ENCODE peak calls at places on chromosomes 13 and 19, in seven cellular contexts. Y, G, V, I, A, R and X are unnamed samples.

GRCh38 chr13:40985596-40986327 is 33.4 kb downstream of the ELF1 start:
- DNase-seq in G (no peak), Y (no peak), R (no peak), V (no peak), A (no peak), I (no peak), X (no peak)

GRCh38 chr13:106566682-106567420 is 1.1 kb downstream of the ARGLU1 start:
- DNase-seq in I (peak), G (no peak), Y (peak), R (peak), A (peak), V (no peak), X (peak)

GRCh38 chr13:20359335-20359734 is 127.2 kb upstream of the GJB6 start:
- DNase-seq in V (no peak), G (no peak), I (peak), R (peak), A (no peak), Y (peak), X (no peak)

GRCh38 chr19:4033028-4033956 is 25.8 kb downstream of the PIAS4 start:
- DNase-seq in G (no peak), V (no peak), A (no peak), Y (no peak), I (no peak), R (no peak), X (no peak)

GRCh38 chr19:54881884-54882283 is 7.8 kb downstream of the FCAR start:
- DNase-seq in V (no peak), R (no peak), I (no peak), Y (no peak), A (no peak), G (no peak), X (no peak)

GRCh38 chr13:35736876-35737275 is 260.4 kb upstream of the MAB21L1 start:
- DNase-seq in Y (no peak), R (peak), I (no peak), V (no peak), G (no peak), A (no peak), X (no peak)

GRCh38 chr13:52677823-52678222 is 25.2 kb downstream of the SUGT1 start:
- DNase-seq in R (no peak), I (no peak), V (no peak), Y (no peak), A (peak), G (no peak), X (no peak)

GRCh38 chr19:21603431-21604153 is 98.2 kb downstream of the ZNF429 start:
- DNase-seq in A (peak), I (no peak), G (no peak), Y (no peak), V (no peak), R (peak), X (no peak)

GRCh38 chr19:31214086-31214485 is 135.2 kb downstream of the TSHZ3 start:
- DNase-seq in R (peak), A (peak), G (no peak), V (no peak), I (peak), Y (peak), X (no peak)

GRCh38 chr19:44890366-44891015 is 563 bp upstream of the TOMM40 start:
- DNase-seq in V (peak), A (peak), I (peak), Y (peak), R (peak), G (peak), X (peak)

GRCh38 chr19:10271543-10272086 is 695 bp downstream of the ICAM1 start:
- DNase-seq in Y (peak), R (peak), V (no peak), G (no peak), I (peak), A (no peak), X (no peak)

GRCh38 chr19:56137405-56137804 is 3.7 kb upstream of the ZNF444 start:
- DNase-seq in Y (no peak), V (no peak), I (no peak), R (no peak), G (no peak), A (no peak), X (no peak)

GRCh38 chr13:35349673-35350278 is 126.7 kb downstream of the MAB21L1 start:
- DNase-seq in Y (no peak), V (no peak), A (peak), I (no peak), G (no peak), R (peak), X (no peak)

GRCh38 chr13:78022164-78022877 is 103.7 kb upstream of the EDNRB start:
- DNase-seq in Y (peak), R (peak), A (peak), V (no peak), G (no peak), I (peak), X (no peak)

GRCh38 chr19:54127688-54128440 is 9.7 kb upstream of the CNOT3 start:
- DNase-seq in R (no peak), A (no peak), Y (no peak), I (no peak), V (no peak), G (no peak), X (no peak)

GRCh38 chr19:45630463-45630862 is 8.7 kb downstream of the EML2 start:
- DNase-seq in A (peak), R (peak), V (no peak), Y (peak), G (no peak), I (peak), X (no peak)

GRCh38 chr19:19997656-19998268 is 41.5 kb downstream of the ZNF682 start:
- DNase-seq in V (peak), A (peak), R (peak), Y (no peak), I (no peak), G (no peak), X (peak)

GRCh38 chr13:40261947-40262346 is 404.5 kb downstream of the FOXO1 start:
- DNase-seq in I (no peak), V (no peak), A (no peak), R (no peak), G (no peak), Y (no peak), X (no peak)

GRCh38 chr19:16903347-16903746 is 14.5 kb downstream of the F2RL3 start:
- DNase-seq in G (no peak), A (no peak), Y (no peak), V (no peak), I (no peak), R (no peak), X (no peak)

GRCh38 chr19:48991823-48992570 is 1.1 kb downstream of the GYS1 start:
- DNase-seq in A (peak), V (no peak), Y (peak), I (peak), R (peak), G (no peak), X (peak)

GRCh38 chr19:53865918-53866696 is 1.6 kb upstream of the MYADM start:
- DNase-seq in R (peak), A (peak), Y (peak), V (no peak), G (peak), I (peak), X (peak)

GRCh38 chr13:63024458-63024857 is 1608.8 kb upstream of the PCDH20 start:
- DNase-seq in G (no peak), A (no peak), Y (peak), V (no peak), I (peak), R (no peak), X (no peak)

GRCh38 chr13:34941835-34942731 is at the start of gene NBEA:
- DNase-seq in V (peak), I (peak), G (peak), A (peak), Y (peak), R (peak), X (peak)

GRCh38 chr19:45769821-45770191 is 754 bp upstream of the SIX5 start:
- DNase-seq in A (no peak), G (no peak), I (peak), V (no peak), R (peak), Y (peak), X (no peak)

GRCh38 chr19:48961051-48961649 is 4.0 kb upstream of the FTL start:
- DNase-seq in A (no peak), Y (peak), V (no peak), G (no peak), R (no peak), I (no peak), X (no peak)

GRCh38 chr19:50432658-50433057 is at the start of gene MYBPC2:
- DNase-seq in A (no peak), V (no peak), G (no peak), R (peak), I (no peak), Y (no peak), X (no peak)

GRCh38 chr19:1019980-1020867 is 699 bp downstream of the TMEM259 start:
- DNase-seq in G (no peak), V (no peak), A (peak), I (no peak), R (no peak), Y (no peak), X (no peak)

GRCh38 chr13:30479154-30479553 is 13.4 kb upstream of the HMGB1 start:
- DNase-seq in A (peak), Y (no peak), G (no peak), V (no peak), R (no peak), I (no peak), X (no peak)

GRCh38 chr19:32862741-32863140 is 6.8 kb downstream of the SLC7A9 start:
- DNase-seq in R (no peak), G (no peak), A (no peak), I (no peak), Y (no peak), V (no peak), X (no peak)

GRCh38 chr19:33260628-33261418 is 35.2 kb upstream of the SLC7A10 start:
- DNase-seq in I (no peak), Y (no peak), V (no peak), G (no peak), A (no peak), R (no peak), X (no peak)

DNA sequence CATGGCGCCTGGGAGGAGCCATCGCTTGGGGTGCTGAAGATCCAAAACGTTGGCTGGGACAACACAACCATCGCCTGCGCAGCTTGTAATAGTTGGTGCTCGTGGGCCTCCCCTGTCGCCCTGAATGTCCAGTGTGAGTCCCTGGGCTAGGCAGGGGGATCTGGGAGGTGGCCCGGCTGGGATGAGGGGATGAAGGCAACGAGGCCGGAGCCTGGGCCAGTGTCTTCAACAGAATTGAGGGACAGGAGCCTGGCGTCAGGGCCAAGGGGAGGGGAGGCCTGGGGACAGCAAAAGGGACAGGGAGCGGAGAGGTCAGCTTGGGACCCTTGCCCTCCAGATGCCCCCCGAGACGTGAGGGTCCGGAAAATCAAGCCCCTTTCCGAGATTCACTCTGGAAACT is 6.7 kb upstream of the FFAR1 start:
- DNase-seq in G (no peak), A (no peak), R (no peak), Y (no peak), V (no peak), I (no peak), X (no peak)
- H2AK5ac ChIP-seq in G (no peak), A (no peak), R (no peak), Y (no peak), V (no peak), I (no peak), X (no peak)

DNA sequence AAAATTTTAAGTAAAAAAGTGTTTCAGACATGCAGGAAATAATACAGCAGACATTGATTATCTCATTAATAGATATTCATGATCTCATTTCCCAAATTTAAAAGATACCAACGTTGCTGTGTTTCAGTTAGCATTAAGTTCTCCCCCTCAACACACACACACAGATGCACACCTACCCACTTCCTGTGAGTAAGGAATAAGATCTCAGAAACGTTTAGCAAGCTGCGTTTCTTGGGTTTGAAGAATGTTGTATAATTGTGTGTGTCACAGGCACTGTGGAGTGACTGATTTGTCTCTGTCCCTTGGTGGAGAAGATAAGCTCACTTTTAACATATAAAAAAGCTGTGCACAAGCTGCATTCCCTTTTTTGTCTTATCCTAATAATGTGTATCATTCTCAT is 196.8 kb downstream of the PDS5B start:
- DNase-seq in A (no peak), G (no peak), V (no peak), R (no peak), Y (peak), I (peak), X (no peak)
- H2AK5ac ChIP-seq in A (no peak), G (no peak), V (no peak), R (no peak), Y (no peak), I (no peak), X (no peak)

GRCh38 chr13:99610702-99611289 is 109.5 kb downstream of the TM9SF2 start:
- DNase-seq in A (peak), I (no peak), Y (peak), V (no peak), R (peak), G (no peak), X (peak)
- H2AK5ac ChIP-seq in A (no peak), I (no peak), Y (no peak), V (no peak), R (no peak), G (no peak), X (no peak)

GRCh38 chr13:37375071-37375470 is 223.5 kb downstream of the POSTN start:
- DNase-seq in A (no peak), R (no peak), V (no peak), G (no peak), Y (no peak), I (no peak), X (no peak)
- H2AK5ac ChIP-seq in A (no peak), R (no peak), V (no peak), G (no peak), Y (no peak), I (peak), X (no peak)

GRCh38 chr19:7895565-7895964 is 7.3 kb downstream of the LRRC8E start:
- DNase-seq in G (no peak), Y (no peak), A (no peak), I (no peak), R (no peak), V (no peak), X (no peak)
- H2AK5ac ChIP-seq in G (peak), Y (no peak), A (no peak), I (no peak), R (no peak), V (no peak), X (no peak)

DNA sequence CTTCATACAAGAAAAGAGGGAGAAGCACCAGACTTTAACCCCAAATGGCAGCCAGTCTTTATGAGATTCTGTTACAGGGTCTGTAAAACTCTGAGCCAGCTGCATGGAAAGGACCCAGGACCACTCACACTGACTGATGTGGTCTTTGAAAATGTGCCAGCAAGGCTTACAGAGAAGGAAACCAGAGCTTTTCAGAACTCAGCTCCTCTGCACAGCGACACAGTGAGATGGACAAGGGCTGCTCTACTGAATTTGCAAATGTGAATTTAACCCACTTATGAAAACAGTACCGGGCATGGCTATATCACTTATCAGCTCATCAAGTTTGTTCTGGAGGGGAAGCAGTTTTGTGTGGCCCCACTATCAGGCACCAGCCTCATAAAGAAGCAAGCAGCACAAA is 98.8 kb upstream of the SERP2 start:
- DNase-seq in A (no peak), V (no peak), Y (no peak), I (peak), G (no peak), R (no peak), X (no peak)
- H2AK5ac ChIP-seq in A (no peak), V (no peak), Y (peak), I (no peak), G (no peak), R (no peak), X (no peak)

DNA sequence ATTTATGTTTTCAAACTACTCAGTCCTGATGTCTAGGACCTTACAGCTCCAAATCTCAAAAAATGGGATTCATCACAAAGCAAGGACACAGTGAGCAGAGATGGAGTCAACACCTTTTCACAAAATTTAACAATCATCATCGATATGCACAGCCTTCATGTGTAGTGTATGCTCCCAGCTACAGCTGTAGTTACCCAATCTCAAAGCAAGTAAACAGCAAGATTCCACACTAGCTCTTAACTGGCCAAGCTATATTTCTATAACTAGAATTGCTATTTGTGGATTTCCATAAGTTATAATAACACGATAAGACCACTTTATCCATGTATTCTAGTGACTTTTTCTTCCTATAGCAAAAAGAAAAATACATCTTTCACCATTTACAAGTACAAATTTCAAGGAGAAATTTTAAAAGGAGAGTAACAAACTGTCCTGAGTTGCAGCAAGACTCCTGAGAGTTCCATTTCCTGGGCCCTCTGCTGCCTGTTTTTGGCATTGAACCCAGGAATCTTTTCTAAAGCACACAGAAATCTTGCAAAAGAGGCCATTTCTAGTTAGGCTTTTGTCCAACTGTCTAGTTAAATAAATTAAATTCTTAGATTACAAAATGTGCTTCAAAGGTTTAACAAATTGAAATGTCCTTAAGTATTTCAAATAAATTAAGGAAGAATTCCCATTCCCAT is 460.6 kb downstream of the FGF14 start:
- DNase-seq in G (no peak), I (peak), Y (peak), A (no peak), R (peak), V (no peak), X (no peak)
- H2AK5ac ChIP-seq in G (no peak), I (no peak), Y (no peak), A (no peak), R (no peak), V (no peak), X (no peak)